ENCODE peak calls at places on chromosomes 1 and 21, in five cellular contexts. Q is HL-60; I is HCEC 1CT; S is tibial nerve; C is activated naive CD4-positive, alpha-beta T cell. B is an unnamed sample.

GRCh38 chr1:161158316-161159016 is 834 bp upstream of the USP21 start:
- DNase-seq in I (no peak), S (no peak), Q (no peak), C (no peak), B (no peak)

GRCh38 chr1:198601936-198602889 is 36.6 kb upstream of the PTPRC start:
- DNase-seq in I (no peak), C (no peak), Q (peak), S (no peak), B (no peak)

GRCh38 chr1:119314001-119314796 is 54.4 kb upstream of the HAO2 start:
- DNase-seq in C (no peak), S (no peak), Q (no peak), I (no peak), B (no peak)

GRCh38 chr1:12636098-12636950 is 7.6 kb upstream of the AADACL4 start:
- DNase-seq in I (no peak), C (no peak), S (peak), Q (no peak), B (no peak)

GRCh38 chr1:161185282-161185682 is 8.0 kb upstream of the B4GALT3 start:
- DNase-seq in C (no peak), I (peak), S (peak), Q (peak), B (no peak)

GRCh38 chr1:4172659-4173599 is 272.9 kb upstream of the C1orf174 start:
- DNase-seq in C (no peak), I (no peak), Q (peak), S (no peak), B (no peak)

GRCh38 chr1:31583995-31584868 is 7.9 kb downstream of the TINAGL1 start:
- DNase-seq in S (no peak), C (no peak), Q (no peak), I (no peak), B (no peak)

GRCh38 chr1:207631137-207631536 is 13.8 kb upstream of the CR1L start:
- DNase-seq in Q (no peak), S (no peak), I (no peak), C (no peak), B (no peak)

GRCh38 chr1:67174716-67175284 is 8.5 kb downstream of the IL23R start:
- DNase-seq in Q (no peak), C (no peak), S (no peak), I (no peak), B (no peak)

GRCh38 chr21:9008636-9009035 is 1512.7 kb upstream of the TPTE start:
- DNase-seq in C (no peak), I (no peak), Q (no peak), S (no peak), B (no peak)

GRCh38 chr1:246306415-246307037 is 200.6 kb downstream of the SMYD3 start:
- DNase-seq in S (no peak), I (no peak), Q (no peak), C (no peak), B (no peak)

GRCh38 chr1:76090284-76091180 is 16.0 kb downstream of the ST6GALNAC3 start:
- DNase-seq in S (no peak), C (no peak), Q (peak), I (no peak), B (no peak)

GRCh38 chr1:40185951-40186864 is 25.0 kb downstream of the RLF start:
- DNase-seq in S (no peak), Q (no peak), I (peak), C (no peak), B (no peak)

GRCh38 chr1:165697491-165697880 is 876 bp downstream of the ALDH9A1 start:
- DNase-seq in S (no peak), I (peak), Q (no peak), C (no peak), B (no peak)

GRCh38 chr1:107378602-107379265 is 237.9 kb downstream of the NTNG1 start:
- DNase-seq in Q (no peak), S (no peak), C (no peak), I (no peak), B (no peak)

GRCh38 chr1:24673336-24673735 is 30.2 kb downstream of the SRRM1 start:
- DNase-seq in S (no peak), I (peak), C (no peak), Q (no peak), B (no peak)

B was measured in SW 1271.